ENCODE peak calls at places on chromosomes 13 and 19, in five cellular contexts. D, P, J, Y and H are unnamed samples.

GRCh38 chr13:68099616-68100015 is 869.5 kb upstream of the PCDH9 start:
- DNase-seq in D (no peak), P (no peak), J (no peak), Y (peak), H (no peak)

GRCh38 chr19:40143612-40144011 is 47.6 kb upstream of the MAP3K10 start:
- DNase-seq in D (peak), P (no peak), J (no peak), Y (no peak), H (no peak)

GRCh38 chr13:110867380-110867779 is 47.5 kb downstream of the ANKRD10 start:
- DNase-seq in D (no peak), P (no peak), J (no peak), Y (no peak), H (no peak)

GRCh38 chr13:48804836-48805601 is 151.3 kb downstream of the CYSLTR2 start:
- DNase-seq in D (no peak), P (no peak), J (no peak), Y (no peak), H (no peak)

GRCh38 chr19:45577111-45577905 is 7.3 kb downstream of the OPA3 start:
- DNase-seq in D (peak), P (no peak), J (no peak), Y (peak), H (peak)

GRCh38 chr13:33284016-33284415 is 1.5 kb downstream of the STARD13 start:
- DNase-seq in D (no peak), P (no peak), J (no peak), Y (peak), H (no peak)

GRCh38 chr13:110820311-110820710 is 94.6 kb downstream of the ANKRD10 start:
- DNase-seq in D (no peak), P (peak), J (no peak), Y (no peak), H (no peak)

GRCh38 chr19:11453468-11454341 is 18.3 kb downstream of the PRKCSH start:
- DNase-seq in D (no peak), P (peak), J (no peak), Y (no peak), H (no peak)

GRCh38 chr19:10279737-10280442 is 6.9 kb upstream of the ICAM4 start:
- DNase-seq in D (no peak), P (no peak), J (no peak), Y (no peak), H (no peak)

GRCh38 chr13:86282450-86282849 is 483.2 kb upstream of the SLITRK6 start:
- DNase-seq in D (no peak), P (no peak), J (no peak), Y (no peak), H (no peak)

GRCh38 chr13:38872693-38873092 is 117.9 kb downstream of the STOML3 start:
- DNase-seq in D (peak), P (peak), J (no peak), Y (peak), H (peak)

GRCh38 chr13:113616991-113617749 is 32.6 kb downstream of the TFDP1 start:
- DNase-seq in D (no peak), P (peak), J (no peak), Y (peak), H (no peak)

GRCh38 chr19:57389194-57389729 is 392 bp upstream of the ZNF548 start:
- DNase-seq in D (no peak), P (no peak), J (no peak), Y (no peak), H (no peak)

GRCh38 chr13:46543307-46543706 is 9.7 kb upstream of the LRCH1 start:
- DNase-seq in D (no peak), P (no peak), J (no peak), Y (no peak), H (no peak)

GRCh38 chr19:17865364-17866311 is 5.9 kb downstream of the RPL18A start:
- DNase-seq in D (no peak), P (no peak), J (no peak), Y (no peak), H (no peak)

GRCh38 chr13:74017301-74018092 is 116.7 kb downstream of the KLF12 start:
- DNase-seq in D (no peak), P (no peak), J (no peak), Y (no peak), H (no peak)

GRCh38 chr13:100721885-100722512 is 47.4 kb upstream of the TMTC4 start:
- DNase-seq in D (no peak), P (peak), J (no peak), Y (peak), H (no peak)

GRCh38 chr13:72851678-72852014 is 69.7 kb downstream of the PIBF1 start:
- DNase-seq in D (no peak), P (no peak), J (no peak), Y (no peak), H (no peak)

GRCh38 chr19:50932018-50932689 is 20.7 kb downstream of the KLK5 start:
- DNase-seq in D (no peak), P (no peak), J (no peak), Y (no peak), H (no peak)

GRCh38 chr19:1445185-1445931 is 4.6 kb upstream of the APC2 start:
- DNase-seq in D (peak), P (peak), J (no peak), Y (peak), H (peak)
- H3K27ac ChIP-seq in D (no peak), P (no peak), J (no peak), Y (no peak), H (no peak)

GRCh38 chr19:35736913-35737886 is 5.1 kb downstream of the IGFLR1 start:
- DNase-seq in D (no peak), P (no peak), J (no peak), Y (no peak), H (no peak)
- TF ChIP-seq CTCF in D (no peak), P (no peak), J (no peak), Y (no peak), H (no peak)

GRCh38 chr19:41810301-41810700 is 13.9 kb downstream of the CEACAM3 start:
- DNase-seq in D (no peak), P (no peak), J (no peak), Y (no peak), H (peak)
- H3K27ac ChIP-seq in D (no peak), P (no peak), J (no peak), Y (no peak), H (no peak)

DNA sequence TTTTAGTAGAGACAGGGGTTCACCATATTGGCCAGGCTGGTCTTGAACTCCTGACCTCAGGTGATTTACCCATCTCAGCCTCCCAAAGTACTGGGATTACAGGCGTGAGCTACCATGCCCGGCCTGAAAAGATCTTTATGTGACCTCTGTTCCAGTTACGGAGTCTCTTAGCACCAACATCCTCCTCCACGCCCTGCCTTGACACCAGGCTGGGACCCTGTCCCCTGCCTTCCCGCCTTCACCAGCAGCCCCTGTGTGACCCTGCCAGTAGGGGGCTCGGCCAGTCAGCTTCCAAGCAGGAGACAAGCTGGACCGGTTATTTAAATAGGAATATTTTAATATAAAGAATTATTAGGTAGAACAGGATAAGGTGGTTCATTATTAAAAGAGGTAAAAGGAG is 54.2 kb downstream of the GPR12 start:
- DNase-seq in D (no peak), P (no peak), J (no peak), Y (no peak), H (no peak)
- TF ChIP-seq CTCF in D (no peak), P (peak), J (no peak), Y (no peak), H (no peak)

GRCh38 chr19:49590971-49591730 is at the start of gene PRR12:
- DNase-seq in D (peak), P (peak), J (no peak), Y (peak), H (peak)
- H3K27ac ChIP-seq in D (peak), P (peak), J (peak), Y (peak), H (peak)

DNA sequence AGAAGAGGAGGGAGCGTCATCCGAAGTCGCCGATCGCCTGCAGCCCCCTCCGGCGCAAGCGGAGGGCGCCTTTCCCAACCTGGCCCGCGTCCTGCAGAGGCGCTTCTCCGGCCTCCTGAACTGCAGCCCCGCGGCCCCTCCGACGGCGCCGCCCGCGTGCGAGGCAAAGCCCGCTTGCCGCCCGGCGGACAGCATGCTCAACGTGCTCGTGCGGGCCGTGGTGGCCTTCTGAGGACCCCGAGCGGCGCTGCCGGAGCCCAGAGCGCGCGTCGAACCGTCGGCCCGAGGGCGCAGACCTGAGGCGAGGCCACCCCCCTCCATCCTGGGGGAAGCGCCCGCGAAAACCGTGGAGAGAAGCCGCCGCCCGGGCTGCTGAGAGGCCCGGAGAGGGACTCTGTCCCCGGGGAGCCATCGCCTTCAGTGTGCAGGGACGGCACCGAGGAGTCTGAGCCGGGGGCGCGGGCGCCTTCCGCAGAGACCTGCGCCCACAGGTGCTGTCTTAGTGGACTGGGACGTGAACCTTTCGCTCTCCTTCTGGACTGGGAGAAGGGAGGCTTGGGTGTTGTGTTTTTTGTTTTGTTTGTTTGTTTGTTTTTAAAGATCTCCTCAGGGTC is 3.5 kb downstream of the IER2 start:
- DNase-seq in D (peak), P (no peak), J (no peak), Y (no peak), H (peak)
- TF ChIP-seq CTCF in D (no peak), P (peak), J (no peak), Y (no peak), H (no peak)

GRCh38 chr13:37207646-37208045 is 102.2 kb upstream of the CSNK1A1L start:
- DNase-seq in D (no peak), P (no peak), J (no peak), Y (no peak), H (no peak)
- H3K27ac ChIP-seq in D (no peak), P (no peak), J (no peak), Y (no peak), H (no peak)

DNA sequence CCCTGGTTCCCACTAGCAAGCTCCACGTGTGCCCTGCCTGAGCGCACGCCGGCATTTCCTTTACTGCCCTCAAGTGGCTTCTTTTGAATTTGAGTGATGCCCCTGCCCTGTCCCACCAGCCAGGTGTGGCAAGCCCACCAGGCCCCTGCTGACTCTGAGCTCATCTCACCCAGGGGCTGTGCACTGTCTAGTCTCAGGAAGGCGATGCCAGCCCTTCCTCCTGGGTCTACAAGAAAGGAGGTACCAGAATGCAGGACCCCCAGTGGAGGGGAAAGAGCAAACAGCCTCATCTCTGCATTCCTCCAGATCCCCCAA is 17.3 kb upstream of the EPHX3 start:
- DNase-seq in D (no peak), P (no peak), J (no peak), Y (no peak), H (no peak)
- TF ChIP-seq CTCF in D (no peak), P (no peak), J (no peak), Y (no peak), H (no peak)